ENCODE peak calls at places on chromosomes 16 and 17, in nine cellular contexts. A is MM.1S, X is HepG2, N is ascending aorta, B is spleen, R is tibial artery, Z is cardiac fibroblast, K is OCI-LY7, H is PC-9. S is an unnamed sample.

GRCh38 chr17:81509048-81509686 is 3.4 kb downstream of the ACTG1 start:
- DNase-seq in A (peak), X (peak), N (no peak), B (no peak), R (no peak), Z (peak), K (peak), H (no peak), S (peak)

GRCh38 chr17:58156839-58157803 is 8.9 kb downstream of the OR4D1 start:
- DNase-seq in A (no peak), X (no peak), N (no peak), B (peak), R (no peak), Z (peak), K (no peak), H (no peak), S (no peak)

GRCh38 chr17:41131979-41132378 is 8.0 kb upstream of the KRTAP4-12 start:
- DNase-seq in A (no peak), X (peak), N (no peak), B (no peak), R (no peak), Z (no peak), K (no peak), H (peak), S (peak)

GRCh38 chr16:68658258-68658973 is 13.3 kb downstream of the CDH3 start:
- DNase-seq in A (no peak), X (no peak), N (no peak), B (no peak), R (no peak), Z (peak), K (no peak), H (peak), S (peak)

GRCh38 chr16:56332464-56333079 is 92.8 kb downstream of the AMFR start:
- DNase-seq in A (peak), X (peak), N (no peak), B (no peak), R (peak), Z (peak), K (no peak), H (peak), S (no peak)

GRCh38 chr16:89331371-89332109 is 114.0 kb downstream of the ZNF778 start:
- DNase-seq in A (no peak), X (no peak), N (no peak), B (no peak), R (no peak), Z (no peak), K (no peak), H (no peak), S (no peak)

GRCh38 chr16:1773703-1774455 is 945 bp upstream of the MRPS34 start:
- DNase-seq in A (no peak), X (no peak), N (no peak), B (no peak), R (no peak), Z (peak), K (peak), H (peak), S (no peak)

GRCh38 chr16:29820271-29820701 is at the start of gene MVP:
- DNase-seq in A (peak), X (no peak), N (no peak), B (peak), R (peak), Z (peak), K (peak), H (peak), S (peak)

GRCh38 chr17:60127068-60128064 is 22.4 kb upstream of the CA4 start:
- DNase-seq in A (no peak), X (no peak), N (no peak), B (peak), R (no peak), Z (no peak), K (no peak), H (no peak), S (no peak)

GRCh38 chr16:21566891-21567414 is 32.4 kb upstream of the METTL9 start:
- DNase-seq in A (no peak), X (no peak), N (no peak), B (no peak), R (no peak), Z (no peak), K (no peak), H (no peak), S (no peak)

GRCh38 chr16:87323727-87324410 is 6.7 kb upstream of the C16orf95 start:
- DNase-seq in A (no peak), X (no peak), N (no peak), B (peak), R (no peak), Z (no peak), K (no peak), H (no peak), S (no peak)

GRCh38 chr17:36728030-36728991 is 126.9 kb downstream of the MRM1 start:
- DNase-seq in A (no peak), X (no peak), N (no peak), B (no peak), R (no peak), Z (no peak), K (no peak), H (no peak), S (no peak)

GRCh38 chr17:37759014-37759637 is 14.3 kb upstream of the HNF1B start:
- DNase-seq in A (no peak), X (peak), N (no peak), B (no peak), R (no peak), Z (no peak), K (no peak), H (no peak), S (no peak)

GRCh38 chr16:4828567-4829320 is 18.3 kb downstream of the GLYR1 start:
- DNase-seq in A (no peak), X (no peak), N (no peak), B (no peak), R (no peak), Z (no peak), K (no peak), H (no peak), S (no peak)

GRCh38 chr16:58027341-58028167 is 2.0 kb downstream of the MMP15 start:
- DNase-seq in A (no peak), X (peak), N (no peak), B (peak), R (no peak), Z (no peak), K (no peak), H (peak), S (peak)

GRCh38 chr16:17510532-17510931 is 39.8 kb upstream of the XYLT1 start:
- DNase-seq in A (no peak), X (no peak), N (no peak), B (no peak), R (no peak), Z (no peak), K (no peak), H (no peak), S (no peak)

GRCh38 chr17:72388765-72389473 is 268.1 kb downstream of the SOX9 start:
- DNase-seq in A (peak), X (no peak), N (no peak), B (no peak), R (no peak), Z (no peak), K (peak), H (peak), S (peak)

DNA sequence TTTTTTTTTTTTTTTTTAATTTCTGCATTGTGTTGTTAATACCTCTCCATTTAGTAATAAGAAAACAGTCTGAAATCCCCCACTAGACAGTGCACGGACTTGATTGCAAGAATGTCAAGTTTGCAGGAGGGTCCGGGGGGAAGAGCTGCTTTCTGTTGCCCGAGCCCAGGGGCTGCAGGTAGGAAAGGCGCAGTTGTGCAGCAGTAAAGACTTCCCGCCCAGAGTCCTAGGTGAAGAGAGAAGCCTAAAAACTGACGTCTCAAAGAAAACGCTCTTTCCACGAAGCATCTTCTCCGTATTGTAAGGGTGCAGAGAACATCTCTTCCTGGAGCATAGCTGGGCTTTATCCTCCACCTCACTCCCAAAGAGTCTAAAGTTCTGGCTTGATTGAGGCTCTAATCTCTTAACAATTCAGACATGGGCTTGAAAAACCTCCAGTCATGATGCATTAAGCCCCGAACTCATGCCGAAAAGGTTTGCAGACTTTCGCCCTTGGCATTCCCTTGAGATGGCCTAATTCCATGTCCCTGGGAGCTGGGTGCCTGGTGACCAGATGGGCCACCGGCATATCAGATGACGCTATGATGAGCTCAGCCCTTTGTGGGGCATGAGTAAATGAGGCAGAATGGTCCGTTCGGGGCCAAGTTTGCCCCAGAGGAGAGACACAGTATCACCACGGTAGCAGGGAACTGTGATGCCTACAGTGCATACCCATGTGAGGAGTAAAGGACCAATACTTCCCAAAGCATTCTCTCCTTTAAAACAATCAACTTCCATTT is 436.2 kb upstream of the ZFHX3 start:
- DNase-seq in A (no peak), X (no peak), N (no peak), B (no peak), R (no peak), Z (no peak), K (no peak), H (no peak), S (no peak)
- H3K4me3 ChIP-seq in A (no peak), X (no peak), N (no peak), B (no peak), R (no peak), Z (no peak), K (no peak), H (no peak), S (no peak)

DNA sequence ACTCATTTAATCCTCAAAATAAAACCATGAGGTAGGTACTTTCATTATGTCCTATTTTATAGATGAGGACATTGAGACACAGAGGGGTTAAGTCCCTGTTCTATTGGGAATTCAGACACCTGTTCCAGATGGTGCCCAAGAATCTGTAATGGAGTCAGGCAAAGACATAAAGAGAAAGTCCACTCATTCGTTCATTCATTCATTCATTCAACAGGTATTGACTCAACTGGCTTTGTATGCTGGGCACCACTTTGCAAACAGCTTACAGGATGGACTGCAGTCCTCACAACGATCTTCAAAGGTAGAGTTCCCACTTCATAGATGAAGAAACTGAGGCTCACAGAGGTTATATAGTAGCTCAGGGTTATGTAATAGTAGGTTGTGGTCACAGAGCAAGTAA is 47.9 kb upstream of the TAC4 start:
- DNase-seq in A (no peak), X (no peak), N (no peak), B (no peak), R (no peak), Z (no peak), K (no peak), H (no peak), S (no peak)
- TF ChIP-seq CTCF in A (no peak), X (no peak), N (no peak), B (no peak), R (no peak), Z (no peak), K (no peak), H (no peak), S (no peak)

GRCh38 chr17:9937164-9937835 is 32.2 kb upstream of the RCVRN start:
- DNase-seq in A (no peak), X (no peak), N (no peak), B (no peak), R (peak), Z (peak), K (no peak), H (no peak), S (no peak)
- H3K4me3 ChIP-seq in A (no peak), X (no peak), N (no peak), B (no peak), R (no peak), Z (no peak), K (no peak), H (no peak), S (no peak)

GRCh38 chr16:80924372-80924978 is 82.2 kb downstream of the CMC2 start:
- DNase-seq in A (no peak), X (peak), N (no peak), B (no peak), R (peak), Z (peak), K (peak), H (peak), S (peak)
- TF ChIP-seq CTCF in A (no peak), X (peak), N (no peak), B (peak), R (no peak), Z (peak), K (peak), H (peak), S (peak)

GRCh38 chr17:77456951-77457548 is 316.3 kb downstream of the SEC14L1 start:
- DNase-seq in A (no peak), X (no peak), N (no peak), B (peak), R (no peak), Z (no peak), K (peak), H (no peak), S (no peak)

GRCh38 chr17:77455111-77455877 is 314.5 kb downstream of the SEC14L1 start:
- DNase-seq in A (no peak), X (peak), N (no peak), B (peak), R (no peak), Z (peak), K (peak), H (no peak), S (no peak)

GRCh38 chr17:77454560-77455095 is 313.9 kb downstream of the SEC14L1 start:
- DNase-seq in A (no peak), X (peak), N (no peak), B (peak), R (no peak), Z (peak), K (peak), H (no peak), S (no peak)

GRCh38 chr17:77456271-77456950 is 315.6 kb downstream of the SEC14L1 start:
- DNase-seq in A (no peak), X (no peak), N (no peak), B (peak), R (no peak), Z (no peak), K (peak), H (no peak), S (no peak)

GRCh38 chr17:77455878-77456234 is 315.1 kb downstream of the SEC14L1 start:
- DNase-seq in A (no peak), X (no peak), N (no peak), B (peak), R (no peak), Z (no peak), K (no peak), H (no peak), S (no peak)
- H3K4me3 ChIP-seq in A (no peak), X (no peak), N (no peak), B (peak), R (no peak), Z (no peak), K (peak), H (no peak), S (no peak)

GRCh38 chr17:79233916-79234551 is 159.4 kb downstream of the ENGASE start:
- DNase-seq in A (no peak), X (no peak), N (no peak), B (no peak), R (no peak), Z (no peak), K (no peak), H (no peak), S (no peak)
- TF ChIP-seq CTCF in A (no peak), X (no peak), N (no peak), B (no peak), R (no peak), Z (no peak), K (no peak), H (no peak), S (no peak)

GRCh38 chr16:85054948-85055502 is 27.4 kb downstream of the KIAA0513 start:
- DNase-seq in A (no peak), X (no peak), N (no peak), B (no peak), R (no peak), Z (no peak), K (no peak), H (no peak), S (no peak)
- H3K4me3 ChIP-seq in A (no peak), X (peak), N (peak), B (peak), R (peak), Z (peak), K (no peak), H (peak), S (no peak)

DNA sequence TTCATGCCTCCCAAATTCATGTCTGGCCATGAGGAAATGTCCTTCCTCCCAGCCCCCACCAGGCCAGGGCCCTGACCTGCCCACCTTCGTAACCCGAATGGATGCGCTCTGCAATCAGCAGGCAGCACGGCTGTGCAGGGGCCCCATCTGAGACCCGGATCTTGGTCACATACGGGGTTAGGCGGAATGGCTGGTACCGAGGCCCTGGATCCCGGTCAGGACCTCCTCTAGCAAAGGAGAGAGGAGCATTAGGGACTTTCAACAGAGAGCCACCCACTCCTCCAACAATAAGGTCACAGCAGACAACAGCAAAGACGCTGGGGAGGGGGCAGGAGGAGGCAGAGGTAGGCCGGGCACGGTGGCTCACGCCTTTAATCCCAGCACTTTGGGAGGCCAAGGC is 3.6 kb downstream of the PER1 start:
- DNase-seq in A (no peak), X (no peak), N (no peak), B (no peak), R (no peak), Z (no peak), K (no peak), H (no peak), S (no peak)
- TF ChIP-seq CTCF in A (no peak), X (no peak), N (no peak), B (no peak), R (no peak), Z (no peak), K (no peak), H (no peak), S (no peak)

GRCh38 chr16:63617047-63617989 is 1504.5 kb downstream of the CDH11 start:
- DNase-seq in A (no peak), X (no peak), N (no peak), B (no peak), R (no peak), Z (peak), K (no peak), H (no peak), S (no peak)
- H3K4me3 ChIP-seq in A (no peak), X (no peak), N (peak), B (peak), R (peak), Z (peak), K (no peak), H (no peak), S (peak)

GRCh38 chr16:85055503-85056210 is 28.1 kb downstream of the KIAA0513 start:
- DNase-seq in A (peak), X (peak), N (peak), B (peak), R (peak), Z (peak), K (peak), H (peak), S (peak)

GRCh38 chr16:85058909-85059308 is 31.3 kb downstream of the KIAA0513 start:
- DNase-seq in A (no peak), X (no peak), N (no peak), B (no peak), R (no peak), Z (no peak), K (no peak), H (no peak), S (no peak)

GRCh38 chr16:85056211-85056748 is 28.7 kb downstream of the KIAA0513 start:
- DNase-seq in A (no peak), X (peak), N (no peak), B (no peak), R (peak), Z (peak), K (peak), H (no peak), S (no peak)

GRCh38 chr16:85057948-85058347 is 30.4 kb downstream of the KIAA0513 start:
- DNase-seq in A (no peak), X (no peak), N (no peak), B (no peak), R (no peak), Z (no peak), K (peak), H (no peak), S (no peak)

GRCh38 chr16:85057212-85057889 is 29.8 kb downstream of the KIAA0513 start:
- DNase-seq in A (no peak), X (peak), N (no peak), B (no peak), R (no peak), Z (no peak), K (peak), H (peak), S (no peak)
- TF ChIP-seq CTCF in A (no peak), X (peak), N (no peak), B (no peak), R (no peak), Z (peak), K (peak), H (peak), S (peak)

S was measured in bronchial epithelial cell.